ENCODE peak calls at places on chromosomes 11 and 22, in seven cellular contexts. X, Y, S, N, E, L and O are unnamed samples. For H3K4me1, the result is how much of the 10 kb centered on the place peaks cover.

GRCh38 chr22:30205281-30206115 is 41.1 kb downstream of the LIF start:
- DNase-seq in X (no peak), Y (no peak), S (peak), N (no peak), E (peak), L (no peak), O (peak)

GRCh38 chr22:30872282-30873041 is 96.1 kb downstream of the MORC2 start:
- DNase-seq in X (no peak), Y (peak), S (no peak), N (no peak), E (no peak), L (no peak), O (no peak)

GRCh38 chr22:31926969-31927368 is 17.4 kb upstream of the YWHAH start:
- DNase-seq in X (no peak), Y (peak), S (no peak), N (peak), E (no peak), L (no peak), O (no peak)

GRCh38 chr11:60370811-60371297 is 7.5 kb upstream of the MS4A7 start:
- DNase-seq in X (no peak), Y (no peak), S (no peak), N (no peak), E (peak), L (no peak), O (peak)

GRCh38 chr11:35814720-35815305 is 129.0 kb upstream of the LDLRAD3 start:
- DNase-seq in X (no peak), Y (no peak), S (peak), N (no peak), E (no peak), L (no peak), O (no peak)

GRCh38 chr11:131663403-131664200 is 293.2 kb downstream of the NTM start:
- DNase-seq in X (no peak), Y (no peak), S (no peak), N (no peak), E (no peak), L (no peak), O (no peak)

GRCh38 chr22:40392618-40393017 is 22.2 kb downstream of the SGSM3 start:
- DNase-seq in X (no peak), Y (no peak), S (peak), N (no peak), E (no peak), L (no peak), O (no peak)

GRCh38 chr11:74820763-74821162 is 72.1 kb downstream of the RNF169 start:
- DNase-seq in X (no peak), Y (no peak), S (peak), N (no peak), E (peak), L (no peak), O (no peak)

GRCh38 chr11:46338988-46339666 is 8.1 kb upstream of the DGKZ start:
- DNase-seq in X (no peak), Y (no peak), S (no peak), N (peak), E (no peak), L (no peak), O (no peak)

GRCh38 chr22:49370841-49371301 is 456.8 kb downstream of the BRD1 start:
- DNase-seq in X (no peak), Y (no peak), S (no peak), N (peak), E (no peak), L (no peak), O (no peak)

GRCh38 chr22:21032843-21033688 is 705 bp upstream of the SLC7A4 start:
- DNase-seq in X (no peak), Y (no peak), S (no peak), N (no peak), E (no peak), L (no peak), O (no peak)

GRCh38 chr11:122202161-122202950 is 86.3 kb upstream of the BLID start:
- DNase-seq in X (peak), Y (no peak), S (peak), N (peak), E (peak), L (no peak), O (no peak)

GRCh38 chr22:42651134-42651533 is 1.9 kb upstream of the CYB5R3 start:
- DNase-seq in X (no peak), Y (no peak), S (peak), N (no peak), E (peak), L (no peak), O (peak)

GRCh38 chr22:42646569-42647525 is 2.3 kb downstream of the CYB5R3 start:
- DNase-seq in X (no peak), Y (peak), S (no peak), N (no peak), E (no peak), L (no peak), O (no peak)

GRCh38 chr22:42648017-42648367 is 1.2 kb downstream of the CYB5R3 start:
- DNase-seq in X (no peak), Y (no peak), S (no peak), N (no peak), E (no peak), L (no peak), O (no peak)

GRCh38 chr22:42649261-42650056 is at the start of gene CYB5R3:
- DNase-seq in X (peak), Y (peak), S (peak), N (peak), E (peak), L (no peak), O (peak)

GRCh38 chr22:42648368-42649260 is 578 bp downstream of the CYB5R3 start:
- DNase-seq in X (no peak), Y (no peak), S (no peak), N (no peak), E (peak), L (no peak), O (peak)
- TF ChIP-seq CEBPB in X (no peak), Y (no peak), S (no peak), N (no peak), E (no peak), L (no peak), O (no peak)

GRCh38 chr11:107651672-107652071 is 60.2 kb downstream of the SLN start:
- DNase-seq in X (peak), Y (no peak), S (no peak), N (no peak), E (no peak), L (no peak), O (peak)
- H3K4me1 ChIP-seq in X (under half), Y (under half), S (under half), N (under half), E (under half), L (under half), O (under half)

GRCh38 chr11:78791254-78791653 is 216.6 kb upstream of the NARS2 start:
- DNase-seq in X (no peak), Y (no peak), S (peak), N (no peak), E (no peak), L (no peak), O (no peak)
- TF ChIP-seq CEBPB in X (no peak), Y (no peak), S (no peak), N (no peak), E (no peak), L (no peak), O (no peak)

DNA sequence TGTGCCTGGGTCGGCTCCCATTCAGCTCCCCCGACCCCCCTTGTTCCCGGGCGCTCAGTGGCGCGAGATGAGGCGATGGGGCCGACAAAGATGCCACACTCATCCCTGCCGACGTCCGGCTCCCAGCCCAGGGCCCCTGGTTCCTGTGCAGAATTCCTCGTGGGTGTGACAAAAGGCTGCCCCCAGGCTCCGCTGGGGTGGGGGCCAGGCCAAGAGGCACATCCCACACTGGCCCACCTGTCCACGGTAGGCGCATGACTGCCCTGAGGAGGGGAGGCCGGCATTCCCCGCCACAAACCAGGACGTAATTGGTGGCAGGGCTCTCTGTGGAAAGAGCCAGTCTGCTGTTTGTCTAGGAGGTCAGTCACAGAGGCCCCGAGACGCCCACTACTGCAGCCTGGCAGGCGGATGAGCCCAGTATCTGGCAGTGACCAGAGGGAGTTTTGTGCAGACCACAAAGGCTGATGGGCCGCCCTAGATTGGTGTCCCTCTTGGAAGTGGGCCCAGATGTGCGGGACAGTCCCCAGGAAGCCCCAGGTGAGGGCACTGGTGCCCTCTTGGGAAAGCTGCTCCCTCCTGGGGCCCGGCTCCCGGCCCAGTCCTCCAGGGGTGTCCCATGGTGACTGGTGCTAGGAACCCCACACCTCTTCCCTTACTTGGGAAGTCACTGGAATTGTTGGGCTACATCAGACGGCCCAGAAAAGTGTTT is 5.7 kb downstream of the CCND1 start:
- DNase-seq in X (no peak), Y (no peak), S (no peak), N (no peak), E (no peak), L (no peak), O (no peak)
- H3K4me1 ChIP-seq in X (half or more), Y (under half), S (under half), N (under half), E (under half), L (under half), O (half or more)